ENCODE peak calls at places on chromosomes 3 and 15, in four cellular contexts. K, A, W and E are unnamed samples.

GRCh38 chr15:77295446-77295845 is 124.5 kb downstream of the PEAK1 start:
- DNase-seq in K (no peak), A (no peak), W (no peak), E (no peak)

GRCh38 chr3:8712871-8713360 is 20.7 kb upstream of the CAV3 start:
- DNase-seq in K (no peak), A (no peak), W (no peak), E (no peak)

GRCh38 chr15:85380860-85381535 is 595 bp downstream of the AKAP13 start:
- DNase-seq in K (peak; percentile 43), A (peak; percentile 58), W (peak; percentile 25), E (no peak)

GRCh38 chr3:12679468-12679867 is 15.6 kb upstream of the RAF1 start:
- DNase-seq in K (no peak), A (peak; percentile 29), W (no peak), E (no peak)

GRCh38 chr15:52745326-52746161 is 44.6 kb downstream of the ONECUT1 start:
- DNase-seq in K (no peak), A (no peak), W (peak; percentile 61), E (no peak)

GRCh38 chr3:15023719-15024118 is 41.4 kb downstream of the MRPS25 start:
- DNase-seq in K (no peak), A (no peak), W (no peak), E (peak; percentile 21)

GRCh38 chr15:68794869-68795268 is 25.8 kb downstream of the ANP32A start:
- DNase-seq in K (no peak), A (no peak), W (no peak), E (no peak)

GRCh38 chr15:53378096-53378620 is 381.3 kb downstream of the WDR72 start:
- DNase-seq in K (no peak), A (no peak), W (peak; percentile 58), E (no peak)

GRCh38 chr3:48425281-48425812 is 4.5 kb downstream of the PLXNB1 start:
- DNase-seq in K (no peak), A (peak; percentile 50), W (no peak), E (no peak)

GRCh38 chr3:139577899-139578298 is 38.4 kb upstream of the RBP1 start:
- DNase-seq in K (no peak), A (no peak), W (no peak), E (no peak)

GRCh38 chr3:32815812-32816438 is 1.9 kb upstream of the TRIM71 start:
- DNase-seq in K (no peak), A (no peak), W (no peak), E (no peak)

GRCh38 chr15:86178845-86179244 is 99.2 kb downstream of the AGBL1 start:
- DNase-seq in K (no peak), A (no peak), W (peak; percentile 33), E (no peak)

GRCh38 chr3:134029734-134030381 is at the start of gene SLCO2A1:
- DNase-seq in K (peak; percentile 54), A (peak; percentile 64), W (peak; percentile 40), E (no peak)

GRCh38 chr3:160343132-160343531 is 55.9 kb downstream of the IFT80 start:
- DNase-seq in K (no peak), A (no peak), W (peak; percentile 65), E (no peak)

GRCh38 chr3:107894998-107895397 is 195.8 kb downstream of the CD47 start:
- DNase-seq in K (no peak), A (no peak), W (no peak), E (no peak)